ENCODE peak calls at places on chromosomes 13 and 19, in five cellular contexts. Z is pancreas; P is ovary; Y is foreskin fibroblast; E is CD4-positive, alpha-beta T cell. V is an unnamed sample.

GRCh38 chr19:33345163-33345562 is 28.3 kb upstream of the CEBPG start:
- DNase-seq in Y (no peak), E (no peak), Z (no peak), P (no peak), V (no peak)

GRCh38 chr19:45817725-45818301 is 2.7 kb upstream of the RSPH6A start:
- DNase-seq in Z (peak), P (no peak), E (peak), Y (no peak), V (no peak)

GRCh38 chr19:1268392-1269064 is 604 bp upstream of the CIRBP start:
- DNase-seq in P (no peak), E (no peak), Y (no peak), Z (peak), V (no peak)

GRCh38 chr19:55216461-55217198 is 7.3 kb upstream of the PTPRH start:
- DNase-seq in E (peak), Y (peak), Z (peak), P (peak), V (peak)

GRCh38 chr13:41649659-41650058 is 192.3 kb downstream of the RGCC start:
- DNase-seq in P (no peak), Z (no peak), Y (no peak), E (no peak), V (no peak)

GRCh38 chr19:12205296-12205695 is 42.4 kb downstream of the ZNF136 start:
- DNase-seq in E (no peak), P (no peak), Y (no peak), Z (no peak), V (no peak)

GRCh38 chr19:41808663-41809566 is 12.5 kb downstream of the CEACAM3 start:
- DNase-seq in E (no peak), P (no peak), Y (no peak), Z (no peak), V (no peak)

GRCh38 chr13:26219726-26220125 is 2.4 kb downstream of the RNF6 start:
- DNase-seq in Y (no peak), P (no peak), Z (no peak), E (no peak), V (no peak)

GRCh38 chr13:35791191-35791902 is 314.9 kb upstream of the MAB21L1 start:
- DNase-seq in Y (peak), Z (no peak), E (no peak), P (no peak), V (no peak)

GRCh38 chr19:459724-460511 is 915 bp downstream of the SHC2 start:
- DNase-seq in P (peak), Z (peak), Y (peak), E (no peak), V (peak)

GRCh38 chr13:85503797-85504196 is 295.4 kb downstream of the SLITRK6 start:
- DNase-seq in Z (no peak), P (no peak), Y (no peak), E (no peak), V (no peak)

GRCh38 chr13:21014139-21014665 is 47.2 kb downstream of the LATS2 start:
- DNase-seq in P (peak), Z (no peak), Y (no peak), E (no peak), V (no peak)

GRCh38 chr13:35891973-35892441 is 239.2 kb downstream of the DCLK1 start:
- DNase-seq in Z (no peak), E (no peak), P (no peak), Y (no peak), V (no peak)

GRCh38 chr19:5397804-5398692 is 57.2 kb upstream of the ZNRF4 start:
- DNase-seq in Z (no peak), P (no peak), Y (peak), E (no peak), V (no peak)

GRCh38 chr19:17429661-17430101 is 9.8 kb downstream of the MVB12A start:
- DNase-seq in E (no peak), Z (no peak), P (no peak), Y (no peak), V (no peak)

GRCh38 chr13:102240110-102240509 is 161.7 kb downstream of the FGF14 start:
- DNase-seq in Y (no peak), P (no peak), Z (no peak), E (no peak), V (no peak)

GRCh38 chr13:85853161-85853894 is 54.1 kb upstream of the SLITRK6 start:
- DNase-seq in P (no peak), E (no peak), Y (no peak), Z (peak), V (no peak)

GRCh38 chr19:10617409-10618121 is 7.8 kb upstream of the SLC44A2 start:
- DNase-seq in Y (peak), E (no peak), P (no peak), Z (no peak), V (no peak)

GRCh38 chr19:44747739-44748425 is 626 bp upstream of the BCL3 start:
- DNase-seq in E (peak), Z (peak), Y (peak), P (peak), V (no peak)

GRCh38 chr19:54650108-54650666 is 12.6 kb upstream of the LILRB4 start:
- DNase-seq in P (no peak), Z (no peak), E (no peak), Y (no peak), V (no peak)

GRCh38 chr13:40200273-40200978 is 466.0 kb downstream of the FOXO1 start:
- DNase-seq in Y (no peak), Z (no peak), P (no peak), E (no peak), V (no peak)

GRCh38 chr19:33798701-33799111 is 2.0 kb downstream of the KCTD15 start:
- DNase-seq in Z (no peak), E (no peak), Y (no peak), P (no peak), V (peak)

GRCh38 chr13:36163809-36164308 is 32.7 kb upstream of the DCLK1 start:
- DNase-seq in Z (peak), P (peak), E (no peak), Y (peak), V (no peak)

GRCh38 chr19:10395003-10395402 is 8.3 kb downstream of the CDC37 start:
- DNase-seq in E (no peak), Y (no peak), Z (no peak), P (no peak), V (no peak)

GRCh38 chr13:37701306-37701705 is 102.7 kb upstream of the POSTN start:
- DNase-seq in Z (no peak), E (no peak), P (no peak), Y (peak), V (no peak)

GRCh38 chr19:4375620-4376228 is 24.6 kb downstream of the SH3GL1 start:
- DNase-seq in P (peak), E (no peak), Z (peak), Y (peak), V (no peak)

GRCh38 chr13:76463314-76463713 is 422.9 kb downstream of the KCTD12 start:
- DNase-seq in E (no peak), P (no peak), Y (no peak), Z (no peak), V (no peak)

GRCh38 chr19:43078311-43078710 is 4.2 kb downstream of the PSG2 start:
- DNase-seq in E (no peak), Y (peak), Z (no peak), P (no peak), V (no peak)

GRCh38 chr13:51825681-51826254 is 19.2 kb downstream of the TMEM272 start:
- DNase-seq in Y (no peak), P (no peak), Z (no peak), E (no peak), V (no peak)

GRCh38 chr19:6066661-6067646 is 43.3 kb downstream of the RFX2 start:
- DNase-seq in Y (peak), P (peak), Z (peak), E (no peak), V (no peak)

GRCh38 chr19:17061205-17061604 is 14.0 kb downstream of the HAUS8 start:
- DNase-seq in P (no peak), E (no peak), Y (no peak), Z (no peak), V (no peak)

GRCh38 chr13:75869981-75870380 is 233.9 kb downstream of the LMO7 start:
- DNase-seq in Z (no peak), Y (no peak), E (no peak), P (no peak), V (no peak)

GRCh38 chr13:78768950-78769349 is 110.0 kb upstream of the OBI1 start:
- DNase-seq in E (no peak), Y (no peak), Z (no peak), P (no peak), V (no peak)

GRCh38 chr13:44762946-44763345 is 186.8 kb upstream of the TSC22D1 start:
- DNase-seq in Y (no peak), E (no peak), P (no peak), Z (no peak), V (no peak)

GRCh38 chr19:41897181-41897580 is 14.2 kb downstream of the ARHGEF1 start:
- DNase-seq in Z (no peak), Y (no peak), E (no peak), P (no peak), V (no peak)

GRCh38 chr13:35159041-35159440 is 217.0 kb downstream of the NBEA start:
- DNase-seq in Z (no peak), Y (no peak), P (no peak), E (no peak), V (no peak)

GRCh38 chr19:47509170-47509847 is 5.6 kb downstream of the NAPA start:
- DNase-seq in P (no peak), E (no peak), Y (no peak), Z (no peak), V (no peak)

GRCh38 chr19:47507031-47507430 is 7.8 kb downstream of the NAPA start:
- DNase-seq in Z (peak), P (no peak), Y (no peak), E (no peak), V (no peak)

GRCh38 chr19:47509973-47510372 is 4.9 kb downstream of the NAPA start:
- DNase-seq in Y (no peak), Z (peak), P (no peak), E (no peak), V (no peak)

GRCh38 chr19:47507924-47508553 is 6.8 kb downstream of the NAPA start:
- DNase-seq in Z (no peak), Y (no peak), E (no peak), P (no peak), V (no peak)

GRCh38 chr19:47508721-47509120 is 6.1 kb downstream of the NAPA start:
- DNase-seq in Z (no peak), Y (no peak), P (no peak), E (no peak), V (no peak)
- TF ChIP-seq CTCF in Z (no peak), Y (no peak), P (no peak), E (no peak), V (no peak)

GRCh38 chr19:40147693-40148347 is 43.4 kb upstream of the MAP3K10 start:
- DNase-seq in E (no peak), Y (peak), Z (no peak), P (no peak), V (no peak)

GRCh38 chr19:40147338-40147692 is 43.9 kb upstream of the MAP3K10 start:
- DNase-seq in Z (no peak), E (no peak), P (no peak), Y (no peak), V (no peak)

GRCh38 chr19:40144151-40144550 is 47.1 kb upstream of the MAP3K10 start:
- DNase-seq in P (no peak), E (no peak), Z (no peak), Y (no peak), V (no peak)

GRCh38 chr19:40143612-40144011 is 47.6 kb upstream of the MAP3K10 start:
- DNase-seq in Y (no peak), E (peak), P (no peak), Z (no peak), V (no peak)

GRCh38 chr19:40144947-40145748 is 46.1 kb upstream of the MAP3K10 start:
- DNase-seq in E (no peak), Y (no peak), P (no peak), Z (no peak), V (no peak)
- TF ChIP-seq CTCF in E (no peak), Y (no peak), P (no peak), Z (no peak), V (no peak)

DNA sequence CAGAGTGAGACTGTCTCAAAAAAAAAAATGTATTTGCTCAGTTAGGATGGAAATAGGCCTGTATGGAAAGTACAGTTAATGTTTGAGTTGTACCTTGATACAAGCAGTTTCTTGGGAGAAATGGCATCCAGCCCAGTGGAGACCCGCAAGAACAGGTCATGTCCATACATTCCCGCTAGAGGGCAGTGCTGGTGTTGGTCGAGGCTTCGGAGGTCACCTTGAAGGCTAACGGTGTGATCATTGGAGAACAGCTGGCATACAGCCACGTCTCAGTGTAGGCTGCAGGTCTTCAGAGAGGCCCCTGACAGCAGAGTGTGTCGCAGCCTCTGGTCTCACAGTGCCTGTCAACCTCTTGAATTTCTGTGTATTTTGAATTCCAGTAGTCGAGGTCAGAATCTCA is 7.5 kb downstream of the ZNF610 start:
- DNase-seq in Z (peak), Y (no peak), P (peak), E (peak), V (peak)
- TF ChIP-seq CTCF in Z (peak), Y (peak), P (no peak), E (peak), V (peak)

GRCh38 chr19:2719910-2720776 is 1.0 kb downstream of the DIRAS1 start:
- DNase-seq in Y (peak), Z (no peak), P (peak), E (no peak), V (no peak)
- TF ChIP-seq CTCF in Y (no peak), Z (no peak), P (no peak), E (no peak), V (no peak)

GRCh38 chr13:94342436-94343242 is 136.8 kb downstream of the DCT start:
- DNase-seq in Y (no peak), Z (no peak), E (no peak), P (no peak), V (no peak)

GRCh38 chr13:94344126-94344863 is 135.2 kb downstream of the DCT start:
- DNase-seq in Z (no peak), E (no peak), Y (peak), P (no peak), V (no peak)

GRCh38 chr13:94343243-94343585 is 136.3 kb downstream of the DCT start:
- DNase-seq in Y (no peak), Z (no peak), P (no peak), E (no peak), V (no peak)

GRCh38 chr13:94346261-94347019 is 133.0 kb downstream of the DCT start:
- DNase-seq in P (no peak), Z (no peak), Y (no peak), E (no peak), V (no peak)

GRCh38 chr13:94345374-94346195 is 133.9 kb downstream of the DCT start:
- DNase-seq in Y (peak), P (no peak), E (no peak), Z (no peak), V (no peak)
- TF ChIP-seq CTCF in Y (no peak), P (no peak), E (peak), Z (no peak), V (peak)

GRCh38 chr13:110683203-110683883 is 22.6 kb downstream of the CARS2 start:
- DNase-seq in Z (no peak), Y (no peak), E (peak), P (no peak), V (no peak)
- TF ChIP-seq CTCF in Z (peak), Y (peak), E (peak), P (no peak), V (peak)

DNA sequence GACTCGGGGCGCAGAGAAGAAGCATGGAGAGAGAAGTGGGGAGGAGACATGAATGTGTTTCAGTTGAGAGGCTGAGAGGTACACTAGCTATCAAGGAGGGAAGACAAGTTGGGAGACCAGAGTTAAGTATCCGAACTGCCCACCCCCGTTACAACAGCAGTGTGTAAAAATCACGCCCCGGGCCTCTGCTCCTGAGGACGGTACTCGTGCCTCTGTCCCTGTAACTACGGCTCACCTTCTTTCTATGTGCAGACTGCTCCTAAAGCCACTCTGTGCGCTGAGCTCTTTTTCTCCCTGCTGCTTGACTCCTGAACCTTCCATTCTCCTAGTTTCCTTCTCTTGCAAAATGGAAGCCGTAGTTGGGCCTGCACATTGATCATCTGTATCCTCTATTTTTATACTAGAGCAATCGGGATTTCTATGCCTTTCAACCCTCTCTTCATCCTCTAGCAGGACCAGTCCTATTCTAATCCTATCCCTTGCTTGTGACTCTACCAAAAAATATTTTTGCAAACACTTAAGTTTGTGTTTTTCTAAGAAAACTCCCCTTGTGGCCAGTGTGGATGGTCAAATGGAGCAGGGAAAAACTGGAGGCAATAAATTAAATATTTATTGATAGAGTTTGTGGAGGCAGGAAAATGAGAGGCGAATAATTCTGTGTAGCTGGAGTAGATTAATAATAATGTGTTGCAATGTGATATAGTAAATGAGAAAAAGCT is 569 bp downstream of the POLR1D start:
- DNase-seq in E (peak), Z (no peak), Y (no peak), P (no peak), V (no peak)
- TF ChIP-seq CTCF in E (no peak), Z (no peak), Y (peak), P (no peak), V (no peak)